ENCODE peak calls at places on chromosomes 7 and 10, in nine cellular contexts. J is sigmoid colon, K is Right ventricle myocardium inferior, P is ovary, R is T-helper 1 cell, Y is fibroblast of the conjunctiva, H is astrocyte of the spinal cord, Q is ELR, Z is left ventricle myocardium superior. X is an unnamed sample.

GRCh38 chr10:70430489-70431445 is 10.7 kb downstream of the NODAL start:
- DNase-seq in J (peak), K (no peak), P (peak), R (no peak), Y (peak), H (peak), Q (no peak), Z (peak), X (peak)

GRCh38 chr7:101171442-101171837 is 6.1 kb upstream of the VGF start:
- DNase-seq in J (no peak), K (no peak), P (no peak), R (no peak), Y (no peak), H (no peak), Q (peak), Z (no peak), X (no peak)

GRCh38 chr7:89687266-89687665 is 467.0 kb upstream of the STEAP1 start:
- DNase-seq in J (no peak), K (no peak), P (no peak), R (no peak), Y (no peak), H (no peak), Q (no peak), Z (no peak), X (no peak)

GRCh38 chr10:121843379-121843778 is 84.5 kb downstream of the ATE1 start:
- DNase-seq in J (no peak), K (no peak), P (no peak), R (no peak), Y (no peak), H (no peak), Q (no peak), Z (no peak), X (no peak)

GRCh38 chr7:24701232-24701898 is 55.9 kb downstream of the GSDME start:
- DNase-seq in J (no peak), K (no peak), P (no peak), R (no peak), Y (peak), H (peak), Q (peak), Z (no peak), X (peak)

GRCh38 chr10:13268841-13269240 is 31.0 kb downstream of the PHYH start:
- DNase-seq in J (no peak), K (no peak), P (no peak), R (no peak), Y (no peak), H (no peak), Q (no peak), Z (no peak), X (no peak)

GRCh38 chr7:126805351-126805750 is 447.4 kb downstream of the GRM8 start:
- DNase-seq in J (no peak), K (no peak), P (no peak), R (no peak), Y (no peak), H (no peak), Q (no peak), Z (no peak), X (no peak)

GRCh38 chr7:5636914-5637313 is 144.5 kb downstream of the RNF216 start:
- DNase-seq in J (peak), K (no peak), P (peak), R (no peak), Y (peak), H (peak), Q (peak), Z (peak), X (peak)

GRCh38 chr10:81248846-81249245 is 626.1 kb upstream of the NRG3 start:
- DNase-seq in J (no peak), K (no peak), P (no peak), R (no peak), Y (no peak), H (peak), Q (no peak), Z (no peak), X (no peak)

GRCh38 chr10:74079914-74080590 is 70.6 kb downstream of the AP3M1 start:
- DNase-seq in J (no peak), K (no peak), P (no peak), R (no peak), Y (no peak), H (peak), Q (peak), Z (no peak), X (peak)

GRCh38 chr10:49047128-49047639 is 68.1 kb downstream of the VSTM4 start:
- DNase-seq in J (no peak), K (no peak), P (no peak), R (no peak), Y (no peak), H (no peak), Q (no peak), Z (no peak), X (no peak)

GRCh38 chr7:137953043-137953691 is 48.7 kb downstream of the CREB3L2 start:
- DNase-seq in J (no peak), K (no peak), P (no peak), R (no peak), Y (no peak), H (peak), Q (peak), Z (no peak), X (peak)

GRCh38 chr10:130847170-130847569 is 464.4 kb downstream of the TCERG1L start:
- DNase-seq in J (no peak), K (no peak), P (no peak), R (no peak), Y (no peak), H (no peak), Q (no peak), Z (no peak), X (no peak)

X was measured in GM23248.